ENCODE peak calls at places on chromosomes 7 and 10, in four cellular contexts. Q is astrocyte, L is sigmoid colon, E is body of pancreas. W is an unnamed sample. For H3K4me1, the result is how much of the 10 kb centered on the place peaks cover.

GRCh38 chr7:124930173-124930623 is 573 bp upstream of the POT1 start:
- DNase-seq in E (no peak), L (no peak), Q (no peak), W (no peak)

GRCh38 chr7:141466151-141466904 is 84.9 kb upstream of the AGK start:
- DNase-seq in Q (peak), E (no peak), L (no peak), W (no peak)

GRCh38 chr7:22333680-22334141 is 23.2 kb downstream of the RAPGEF5 start:
- DNase-seq in E (peak), L (no peak), Q (no peak), W (no peak)

GRCh38 chr10:790821-791551 is 101.5 kb upstream of the DIP2C start:
- DNase-seq in E (peak), L (peak), Q (no peak), W (no peak)

GRCh38 chr10:35942052-35942451 is 300.0 kb upstream of the FZD8 start:
- DNase-seq in Q (no peak), L (no peak), E (no peak), W (no peak)

GRCh38 chr10:69269761-69270160 is 8.5 kb upstream of the HK1 start:
- DNase-seq in L (no peak), Q (no peak), E (no peak), W (no peak)

GRCh38 chr10:71695502-71696476 is 23.8 kb downstream of the C10orf105 start:
- DNase-seq in L (no peak), Q (no peak), E (no peak), W (peak)

GRCh38 chr7:142803901-142804300 is 33.1 kb downstream of the PRSS2 start:
- DNase-seq in E (no peak), L (no peak), Q (no peak), W (no peak)

GRCh38 chr7:89757910-89758309 is 396.4 kb upstream of the STEAP1 start:
- DNase-seq in L (no peak), Q (no peak), E (no peak), W (no peak)

GRCh38 chr7:37690206-37690605 is 6.6 kb downstream of the GPR141 start:
- DNase-seq in L (no peak), E (no peak), Q (no peak), W (no peak)

GRCh38 chr7:363626-364025 is 73.7 kb downstream of the FOXL3 start:
- DNase-seq in Q (no peak), L (no peak), E (peak), W (peak)

GRCh38 chr10:123926401-123927264 is 35.0 kb upstream of the CPXM2 start:
- DNase-seq in E (no peak), Q (no peak), L (no peak), W (no peak)

GRCh38 chr10:114412907-114413386 is 8.6 kb upstream of the AFAP1L2 start:
- DNase-seq in Q (peak), L (peak), E (peak), W (no peak)

GRCh38 chr7:139914306-139914747 is 85.3 kb downstream of the TBXAS1 start:
- DNase-seq in L (no peak), Q (peak), E (no peak), W (no peak)

GRCh38 chr10:62193479-62193878 is 75.2 kb downstream of the RTKN2 start:
- DNase-seq in E (no peak), Q (no peak), L (no peak), W (no peak)

GRCh38 chr10:131745591-131745990 is 155.2 kb upstream of the PPP2R2D start:
- DNase-seq in L (peak), Q (no peak), E (no peak), W (no peak)

GRCh38 chr10:36515313-36515712 is 610.1 kb upstream of the ANKRD30A start:
- DNase-seq in Q (peak), L (no peak), E (no peak), W (no peak)

GRCh38 chr7:43522406-43523156 is 60.3 kb upstream of the STK17A start:
- DNase-seq in E (no peak), L (no peak), Q (peak), W (no peak)
- H3K27ac ChIP-seq in E (no peak), L (no peak), Q (peak), W (no peak)

GRCh38 chr7:158329014-158329610 is 258.5 kb downstream of the PTPRN2 start:
- DNase-seq in E (no peak), Q (no peak), L (no peak), W (no peak)
- H3K4me1 ChIP-seq in E (under half), Q (under half), L (under half), W (under half)

GRCh38 chr7:84196007-84196551 is 1.5 kb upstream of the SEMA3A start:
- DNase-seq in E (no peak), Q (peak), L (no peak), W (no peak)
- H3K27ac ChIP-seq in E (no peak), Q (peak), L (peak), W (no peak)

DNA sequence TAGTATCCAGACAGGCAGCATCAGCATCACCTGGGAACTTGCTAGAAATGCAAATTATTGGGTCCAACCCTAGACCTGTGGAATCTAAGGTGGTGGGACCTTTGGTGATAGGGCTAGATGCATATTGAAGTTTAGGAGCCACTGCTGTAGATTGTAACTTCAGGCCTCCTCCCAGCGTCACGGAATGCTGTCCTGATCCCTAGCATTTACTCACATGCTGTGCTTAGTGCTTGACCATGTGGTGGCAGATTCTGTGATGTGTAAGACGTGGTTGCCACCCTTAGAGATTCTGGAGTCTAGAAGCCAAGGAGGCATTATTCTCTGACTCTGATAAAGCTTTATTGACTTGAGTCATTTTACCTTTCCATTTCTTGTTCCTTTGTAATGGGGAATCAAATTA is 13.5 kb downstream of the AHR start:
- DNase-seq in L (no peak), Q (no peak), E (no peak), W (no peak)
- H3K4me1 ChIP-seq in L (under half), Q (under half), E (under half), W (under half)

GRCh38 chr10:125149278-125150047 is 10.9 kb downstream of the CTBP2 start:
- DNase-seq in L (peak), E (peak), Q (peak), W (no peak)

GRCh38 chr10:125146791-125147604 is 13.4 kb downstream of the CTBP2 start:
- DNase-seq in E (peak), Q (peak), L (no peak), W (no peak)

GRCh38 chr10:125145636-125146035 is 14.7 kb downstream of the CTBP2 start:
- DNase-seq in Q (no peak), E (no peak), L (no peak), W (no peak)

GRCh38 chr10:125148576-125148975 is 11.8 kb downstream of the CTBP2 start:
- DNase-seq in L (no peak), E (no peak), Q (no peak), W (no peak)

DNA sequence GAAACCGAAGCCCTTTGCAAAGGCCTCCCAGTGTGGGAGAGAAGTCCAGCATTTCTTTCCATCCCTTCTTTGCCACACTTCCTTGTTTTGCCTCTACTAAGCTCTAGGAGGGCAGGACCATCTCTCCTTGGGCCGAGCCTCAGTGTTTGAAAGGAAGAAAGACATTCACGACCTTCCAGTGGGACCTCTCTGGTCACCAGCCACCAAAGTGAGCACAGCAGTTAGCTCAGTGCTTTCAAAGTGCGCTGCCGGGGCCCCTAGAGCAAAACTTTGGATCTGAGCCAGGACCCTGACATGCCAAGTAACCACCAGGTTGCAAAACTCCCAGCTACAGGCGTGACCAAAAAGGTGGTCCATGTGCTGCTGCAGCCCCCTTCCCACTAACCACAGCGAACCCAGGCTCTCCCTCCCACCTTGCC is 12.3 kb downstream of the CTBP2 start:
- DNase-seq in L (peak), Q (no peak), E (peak), W (no peak)
- H3K27ac ChIP-seq in L (peak), Q (peak), E (peak), W (peak)

DNA sequence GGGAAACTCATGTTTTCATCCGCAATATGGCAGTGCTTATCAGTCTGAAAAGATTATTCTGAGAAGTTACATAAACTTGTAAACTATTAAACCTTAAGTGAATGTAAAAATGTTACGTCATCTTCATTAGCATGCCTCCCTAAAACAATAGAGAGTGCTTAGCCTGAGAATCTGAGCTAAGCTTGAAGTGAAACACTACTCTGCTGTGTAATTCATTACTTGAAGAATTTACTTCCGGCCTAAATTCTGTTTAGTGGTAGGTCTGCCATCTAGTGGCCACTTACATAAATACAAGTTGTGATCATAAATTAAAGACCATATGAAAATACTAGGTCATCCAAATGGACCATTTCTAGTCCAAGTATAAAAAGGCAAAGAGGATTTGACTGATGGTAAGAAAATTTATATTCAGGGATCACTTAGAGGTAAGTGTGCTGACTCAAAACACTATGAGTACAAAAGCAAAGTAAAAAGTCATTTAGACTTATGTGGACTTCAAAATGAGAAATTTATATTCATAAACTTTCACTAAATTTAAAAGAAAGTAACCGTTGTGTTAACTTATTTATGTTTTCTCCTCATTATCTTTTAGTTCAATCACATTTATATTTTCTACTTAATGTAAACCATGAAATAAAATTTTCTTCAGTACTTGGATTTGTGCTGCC is 745.1 kb upstream of the LRRTM3 start:
- DNase-seq in L (no peak), Q (peak), E (peak), W (no peak)
- H3K4me1 ChIP-seq in L (under half), Q (under half), E (under half), W (under half)

GRCh38 chr10:120048358-120048757 is 155.8 kb downstream of the SEC23IP start:
- DNase-seq in Q (no peak), E (no peak), L (no peak), W (no peak)
- H3K27ac ChIP-seq in Q (no peak), E (no peak), L (no peak), W (no peak)

GRCh38 chr7:1511829-1512422 is 7.7 kb upstream of the INTS1 start:
- DNase-seq in L (no peak), E (no peak), Q (no peak), W (no peak)
- H3K4me1 ChIP-seq in L (under half), E (under half), Q (under half), W (under half)

DNA sequence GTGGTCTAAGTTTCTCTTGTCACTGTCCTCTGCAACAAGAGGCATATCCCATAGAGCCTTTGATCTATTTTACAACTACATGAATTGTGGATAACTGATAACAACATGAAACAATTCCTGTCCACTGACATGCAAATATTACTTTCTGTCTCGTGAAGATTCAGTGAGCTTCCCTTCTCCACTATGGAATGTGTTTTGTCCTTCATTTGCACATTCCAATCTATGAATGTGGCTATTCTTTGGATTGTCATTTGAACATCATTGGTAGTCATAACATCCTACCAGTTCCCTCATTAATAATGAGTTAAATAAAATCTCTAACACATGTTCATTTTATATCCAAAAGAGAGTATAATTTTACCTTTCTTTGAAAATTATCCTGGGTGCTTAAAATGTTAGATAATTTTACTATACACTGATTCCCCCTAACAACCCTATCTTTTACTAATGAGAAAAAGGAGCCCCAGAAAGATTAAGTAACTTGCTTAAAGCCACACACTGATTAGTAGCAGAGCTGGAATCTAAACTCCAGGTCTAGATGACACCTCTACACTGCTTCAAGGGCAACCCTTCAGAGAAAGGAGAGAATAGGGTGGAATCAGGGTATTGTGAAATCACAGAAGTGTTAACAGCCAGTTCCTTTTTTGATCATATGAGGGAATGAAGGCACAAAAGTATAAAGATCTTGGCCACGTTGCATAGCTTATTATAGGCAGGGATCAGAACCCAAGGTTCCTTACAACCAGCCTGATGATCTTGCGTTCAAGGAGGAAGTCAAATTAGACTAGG is 39.1 kb downstream of the PDE1C start:
- DNase-seq in Q (no peak), L (no peak), E (no peak), W (no peak)
- H3K27ac ChIP-seq in Q (no peak), L (no peak), E (no peak), W (no peak)

W was measured in upper lobe of right lung.